ENCODE peak calls at places on chromosomes 3 and 15, in six cellular contexts. H is CD4-positive, CD25-positive, alpha-beta regulatory T cell; R is gastrocnemius medialis; X is CD4-positive, alpha-beta T cell; I is right cardiac atrium; W is CD8-positive, alpha-beta memory T cell. V is an unnamed sample. For H3K9me3, the result is how much of the 10 kb centered on the place peaks cover.

GRCh38 chr15:63073497-63074172 is 31.1 kb downstream of the TPM1 start:
- DNase-seq in W (no peak), R (no peak), X (no peak), I (no peak), H (no peak), V (no peak)

GRCh38 chr15:101159096-101159935 is 92.5 kb downstream of the CHSY1 start:
- DNase-seq in W (no peak), H (no peak), X (no peak), R (no peak), I (peak), V (no peak)

GRCh38 chr3:133851266-133851906 is 44.3 kb downstream of the RAB6B start:
- DNase-seq in R (no peak), I (no peak), W (no peak), X (no peak), H (no peak), V (no peak)

GRCh38 chr15:87977907-87978306 is 278.6 kb downstream of the NTRK3 start:
- DNase-seq in R (no peak), I (no peak), W (no peak), H (no peak), X (no peak), V (no peak)

GRCh38 chr15:47439870-47440155 is 277.5 kb upstream of the SEMA6D start:
- DNase-seq in W (no peak), H (no peak), X (no peak), R (no peak), I (no peak), V (no peak)

GRCh38 chr15:44029003-44029402 is 166.1 kb downstream of the FRMD5 start:
- DNase-seq in R (no peak), W (no peak), I (no peak), X (no peak), H (no peak), V (no peak)

GRCh38 chr3:12759097-12759679 is at the start of gene TMEM40:
- DNase-seq in H (no peak), X (no peak), I (no peak), R (no peak), W (no peak), V (no peak)

GRCh38 chr3:99878005-99878404 is 60.3 kb downstream of the CMSS1 start:
- DNase-seq in X (no peak), H (no peak), I (no peak), R (no peak), W (no peak), V (no peak)

GRCh38 chr3:62169871-62170660 is 203.3 kb downstream of the FEZF2 start:
- DNase-seq in I (no peak), X (no peak), H (no peak), R (no peak), W (no peak), V (no peak)

GRCh38 chr3:150022406-150023238 is 51.9 kb upstream of the PFN2 start:
- DNase-seq in X (no peak), I (no peak), R (no peak), W (no peak), H (no peak), V (no peak)

GRCh38 chr3:49411550-49411967 is 217 bp downstream of the RHOA start:
- DNase-seq in X (peak), H (peak), W (no peak), R (peak), I (peak), V (no peak)

GRCh38 chr3:117873236-117873635 is 1161.4 kb downstream of the IGSF11 start:
- DNase-seq in I (peak), W (no peak), X (no peak), R (no peak), H (no peak), V (no peak)

GRCh38 chr15:41286665-41287333 is 45.6 kb downstream of the OIP5 start:
- DNase-seq in H (no peak), R (no peak), I (no peak), W (no peak), X (no peak), V (no peak)

GRCh38 chr3:112002458-112002971 is 3.8 kb downstream of the TAGLN3 start:
- DNase-seq in W (no peak), H (no peak), I (no peak), X (no peak), R (no peak), V (no peak)

GRCh38 chr15:99424131-99424571 is 141.6 kb upstream of the MEF2A start:
- DNase-seq in R (no peak), X (peak), I (no peak), H (no peak), W (no peak), V (no peak)

GRCh38 chr3:193830791-193831191 is 237.8 kb downstream of the OPA1 start:
- DNase-seq in W (no peak), R (no peak), I (no peak), H (no peak), X (no peak), V (no peak)

GRCh38 chr15:25824618-25825017 is 38.5 kb downstream of the ATP10A start:
- DNase-seq in I (no peak), R (no peak), H (no peak), W (no peak), X (no peak), V (no peak)

GRCh38 chr3:95923496-95924210 is 890.7 kb upstream of the EPHA6 start:
- DNase-seq in H (no peak), W (no peak), X (no peak), R (peak), I (no peak), V (no peak)

GRCh38 chr3:129356756-129357425 is 71.5 kb downstream of the EFCAB12 start:
- DNase-seq in I (no peak), X (no peak), R (no peak), H (no peak), W (no peak), V (no peak)
- H3K9me3 ChIP-seq in I (under half), X (under half), R (under half), H (under half), W (under half), V (under half)

DNA sequence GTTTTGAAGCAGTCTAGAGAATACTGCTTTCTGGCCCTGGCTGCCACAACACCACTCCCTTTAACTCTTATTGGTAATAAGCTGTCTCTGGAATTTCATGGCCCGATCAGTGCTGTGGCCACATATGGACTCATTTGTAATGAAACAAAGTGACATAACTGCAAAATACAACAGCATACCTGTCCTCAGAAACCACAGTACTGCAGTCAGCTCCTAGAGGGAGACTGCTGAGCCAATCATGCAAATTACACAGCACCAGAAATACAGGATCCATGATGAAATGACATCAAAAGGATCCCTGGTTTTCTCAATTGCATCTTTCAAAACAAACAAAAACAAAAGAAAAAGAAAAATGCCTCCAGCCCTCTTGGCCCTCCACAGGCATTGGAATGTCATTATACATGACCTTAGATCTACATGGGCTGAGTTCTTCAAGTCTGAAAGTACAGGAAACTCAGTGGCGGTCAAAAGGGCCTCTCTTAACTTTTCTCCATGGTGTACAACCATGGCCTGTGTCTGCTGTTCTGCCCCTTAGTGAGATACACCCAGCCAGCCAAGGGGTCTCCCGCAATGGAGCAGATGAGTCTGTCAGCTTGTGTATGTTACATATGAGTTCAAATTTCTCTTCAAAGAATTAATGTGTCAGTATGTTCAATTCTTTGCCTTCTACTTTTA is 24.9 kb upstream of the KBTBD12 start:
- DNase-seq in R (no peak), X (no peak), I (no peak), W (no peak), H (no peak), V (no peak)
- H3K9me3 ChIP-seq in R (under half), X (under half), I (under half), W (under half), H (under half), V (under half)

GRCh38 chr15:90576711-90577389 is 47.1 kb downstream of the CRTC3 start:
- DNase-seq in H (no peak), I (no peak), W (no peak), X (no peak), R (no peak), V (no peak)
- H3K9me3 ChIP-seq in H (under half), I (under half), W (under half), X (under half), R (under half), V (under half)

DNA sequence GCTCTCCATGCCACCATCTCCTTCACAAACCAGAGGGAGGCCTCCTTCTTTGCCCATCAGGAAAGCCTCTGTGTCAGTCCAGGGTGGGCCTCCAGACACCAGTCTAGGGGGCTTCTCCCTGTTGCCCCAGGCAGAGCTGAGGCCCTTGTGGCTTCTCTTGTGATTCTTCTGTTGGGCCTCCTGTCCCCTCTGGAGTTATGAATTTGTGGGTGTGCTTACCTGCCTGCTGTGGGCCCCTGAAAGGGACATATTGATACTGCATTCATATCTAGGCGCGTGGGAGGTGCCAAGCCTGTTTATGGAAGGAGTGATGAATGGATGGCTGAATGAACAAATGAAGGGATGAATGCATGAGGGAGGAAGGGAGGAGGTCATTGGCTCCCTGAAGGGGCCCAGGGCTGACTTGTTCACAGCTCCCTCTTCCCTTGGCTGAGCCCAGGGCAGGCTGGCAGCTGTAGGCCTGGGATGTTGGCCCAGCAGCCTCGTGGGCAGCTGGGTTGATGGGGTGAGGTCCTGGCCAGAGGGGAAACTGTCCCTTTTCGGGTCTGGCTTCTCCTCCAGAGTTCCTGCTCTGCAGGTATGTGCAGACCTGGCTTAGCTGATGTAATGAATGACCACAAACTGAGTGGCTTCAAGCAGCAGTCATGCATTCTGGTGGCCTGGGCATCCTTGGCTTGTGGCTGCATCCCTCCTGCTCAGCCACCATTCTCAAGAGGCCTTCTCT is 195.4 kb downstream of the GOLGA6L6 start:
- DNase-seq in H (no peak), X (no peak), R (no peak), W (no peak), I (peak), V (no peak)
- H3K9me3 ChIP-seq in H (under half), X (under half), R (under half), W (under half), I (under half), V (under half)

DNA sequence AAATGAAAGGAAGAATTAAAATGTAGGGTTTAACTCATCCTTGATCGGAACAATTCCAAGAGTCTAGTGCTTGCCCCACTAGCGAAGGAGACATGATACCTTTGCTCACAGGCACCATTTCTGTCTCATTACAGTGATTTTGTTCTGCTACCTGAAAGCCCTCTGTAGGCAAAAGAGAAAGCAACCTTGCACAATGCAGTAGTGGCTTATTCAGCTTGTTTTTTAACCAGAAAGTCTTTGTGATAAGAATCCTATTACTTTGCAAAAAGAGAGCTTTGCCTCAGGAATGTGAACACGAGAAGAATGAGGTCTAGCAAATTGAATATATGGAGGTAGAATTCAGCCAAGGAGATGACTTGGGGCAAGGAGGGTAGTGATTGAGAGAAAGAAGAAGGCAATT is 684.4 kb downstream of the GRM7 start:
- DNase-seq in W (no peak), X (no peak), I (no peak), R (no peak), H (no peak), V (no peak)
- H3K9me3 ChIP-seq in W (under half), X (under half), I (under half), R (under half), H (under half), V (under half)

DNA sequence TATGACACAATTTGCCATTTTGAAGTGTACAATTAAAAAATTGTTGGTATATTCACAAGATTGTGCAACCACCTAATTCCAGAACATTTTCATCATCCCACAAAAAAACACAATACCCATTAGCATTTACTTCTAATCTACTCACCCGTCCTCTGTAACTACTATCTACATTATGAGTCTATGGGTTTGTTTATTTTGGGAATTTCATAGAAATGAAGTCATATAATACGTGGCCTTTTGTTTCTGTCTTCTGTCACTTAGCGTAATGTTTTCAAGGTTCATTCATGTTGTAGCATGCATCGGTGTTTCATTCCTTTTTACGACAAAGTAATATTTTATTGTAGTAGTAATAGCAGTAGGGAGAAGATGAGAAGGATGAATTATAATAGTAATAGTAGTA is 55.2 kb upstream of the CNTN6 start:
- DNase-seq in I (no peak), R (no peak), X (no peak), H (no peak), W (no peak), V (no peak)
- H3K9me3 ChIP-seq in I (under half), R (under half), X (under half), H (under half), W (under half), V (under half)

DNA sequence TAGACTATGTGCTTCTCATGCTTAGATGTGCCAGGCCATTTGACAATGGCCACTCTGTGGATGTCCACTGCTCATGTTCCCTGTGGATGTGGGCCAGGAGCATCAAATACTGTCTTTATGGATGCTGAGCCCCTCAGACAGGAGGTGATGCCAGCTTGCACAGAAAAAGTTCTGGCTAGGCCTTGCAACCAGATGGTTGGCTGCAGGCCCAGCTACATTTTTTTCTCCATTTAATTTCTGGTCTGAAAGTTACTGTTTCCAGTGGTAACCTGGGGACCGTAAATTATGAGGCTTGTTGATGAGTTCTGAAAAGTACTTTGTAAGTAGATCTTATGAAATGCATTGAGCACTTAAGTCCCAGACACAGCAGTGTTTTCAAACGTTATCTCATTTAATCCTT is 228.5 kb downstream of the CHL1 start:
- DNase-seq in W (no peak), I (no peak), R (no peak), X (no peak), H (no peak), V (no peak)
- H3K9me3 ChIP-seq in W (under half), I (under half), R (under half), X (under half), H (under half), V (under half)

DNA sequence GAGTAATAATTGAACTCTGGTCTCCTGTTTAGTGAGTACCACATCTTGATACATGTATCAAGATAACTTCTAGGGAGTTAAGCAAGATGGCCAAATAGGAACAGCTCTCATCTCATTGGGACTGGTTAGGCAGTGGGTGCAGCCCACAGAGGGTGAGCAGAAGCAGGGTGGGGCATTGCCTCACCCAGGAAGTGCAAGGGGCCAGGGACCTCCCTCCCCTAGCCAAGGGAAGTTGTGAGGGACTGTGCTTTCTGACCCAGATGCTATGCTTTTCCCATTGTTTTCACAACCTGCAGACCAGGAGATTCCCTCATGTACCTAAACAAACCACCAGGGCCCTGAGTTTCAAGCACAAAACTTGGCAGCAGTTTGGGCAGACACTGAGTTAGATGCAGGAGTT is 664.9 kb upstream of the CBLB start:
- DNase-seq in R (no peak), I (no peak), W (no peak), X (no peak), H (no peak), V (no peak)
- H3K9me3 ChIP-seq in R (under half), I (under half), W (under half), X (under half), H (under half), V (under half)

DNA sequence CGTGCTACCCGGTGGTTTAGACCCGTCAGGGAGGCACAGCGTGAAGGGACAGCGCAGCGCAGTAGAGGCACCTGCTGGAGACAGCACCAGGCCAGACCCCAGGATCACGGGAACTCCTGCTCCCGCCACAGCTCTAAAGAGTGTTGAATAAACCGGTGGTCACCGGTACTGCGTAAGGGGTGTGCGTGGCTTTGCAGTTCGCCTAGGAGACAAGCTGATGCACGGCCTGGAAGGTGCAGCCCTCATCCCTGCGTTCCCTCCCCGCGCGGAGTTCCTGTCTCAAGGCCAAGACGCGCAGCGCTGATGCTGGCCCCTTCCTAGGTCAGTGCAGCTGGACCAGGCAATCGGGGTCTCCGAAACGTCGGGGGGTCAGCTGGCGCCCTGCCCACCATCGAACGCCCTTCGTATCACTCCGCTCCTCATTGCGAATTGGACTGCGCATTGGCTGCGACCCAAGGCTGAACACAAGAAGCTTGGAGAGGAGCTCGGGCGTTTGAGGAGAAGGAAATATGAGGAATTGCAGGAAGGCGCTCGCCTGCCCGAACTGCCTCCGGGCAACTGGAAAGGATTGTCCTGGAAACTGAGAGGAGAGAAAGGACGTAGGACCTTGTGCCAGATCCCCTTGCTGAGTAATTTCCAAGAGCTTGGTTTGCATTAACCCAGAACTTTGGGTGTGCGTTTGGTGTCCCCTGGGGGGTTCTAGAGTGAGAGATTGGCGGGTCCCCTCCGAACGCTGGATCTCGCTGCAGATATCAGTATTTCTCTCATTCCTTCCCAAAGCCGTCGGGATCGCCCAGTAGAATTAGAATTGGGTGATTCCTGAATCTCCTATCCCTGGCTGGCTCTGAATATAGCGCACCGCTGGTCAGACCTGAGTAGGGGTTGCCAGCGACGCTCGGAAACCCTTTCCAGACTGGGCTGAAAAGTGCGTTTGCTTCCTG is 2.3 kb upstream of the SOX14 start:
- DNase-seq in X (no peak), W (no peak), H (no peak), I (peak), R (no peak), V (no peak)
- H3K9me3 ChIP-seq in X (under half), W (under half), H (under half), I (under half), R (under half), V (under half)

V was measured in T-helper 17 cell.